ENCODE peak calls at places on chromosomes 3 and 15, in eight cellular contexts. One of them, this sample, is unnamed.

GRCh38 chr3:184740509-184741258 is 28.8 kb upstream of the MAGEF1 start:
- DNase-seq in IMR-90: peak; percentile 69
- DNase-seq in fibroblast of pulmonary artery: peak; percentile 42
- DNase-seq in EL: peak; percentile 60
- DNase-seq in 8988T: no peak
- DNase-seq in MCF 10A: peak; percentile 96
- DNase-seq in GM10248: no peak
- DNase-seq in B cell: no peak
- DNase-seq in this sample: peak; percentile 16

GRCh38 chr3:186320862-186321568 is 41.0 kb downstream of the DGKG start:
- DNase-seq in IMR-90: peak; percentile 13
- DNase-seq in fibroblast of pulmonary artery: no peak
- DNase-seq in EL: peak; percentile 83
- DNase-seq in 8988T: no peak
- DNase-seq in MCF 10A: peak; percentile 46
- DNase-seq in GM10248: no peak
- DNase-seq in B cell: no peak
- DNase-seq in this sample: no peak

GRCh38 chr15:67914537-67915373 is 74.9 kb upstream of the RNU6-1 start:
- DNase-seq in IMR-90: peak; percentile 28
- DNase-seq in fibroblast of pulmonary artery: peak; percentile 47
- DNase-seq in EL: no peak
- DNase-seq in 8988T: no peak
- DNase-seq in MCF 10A: no peak
- DNase-seq in GM10248: no peak
- DNase-seq in B cell: no peak
- DNase-seq in this sample: peak; percentile 16

GRCh38 chr15:69060744-69061143 is 46.2 kb downstream of the NOX5 start:
- DNase-seq in IMR-90: no peak
- DNase-seq in fibroblast of pulmonary artery: no peak
- DNase-seq in EL: no peak
- DNase-seq in 8988T: no peak
- DNase-seq in MCF 10A: no peak
- DNase-seq in GM10248: peak; percentile 25
- DNase-seq in B cell: peak; percentile 38
- DNase-seq in this sample: no peak

GRCh38 chr15:31442203-31443090 is 115.8 kb downstream of the KLF13 start:
- DNase-seq in IMR-90: peak; percentile 95
- DNase-seq in fibroblast of pulmonary artery: peak; percentile 86
- DNase-seq in EL: peak; percentile 91
- DNase-seq in 8988T: peak; percentile 47
- DNase-seq in MCF 10A: peak; percentile 39
- DNase-seq in GM10248: no peak
- DNase-seq in B cell: no peak
- DNase-seq in this sample: peak; percentile 92

GRCh38 chr3:130604806-130605205 is 87.8 kb downstream of the COL6A6 start:
- DNase-seq in IMR-90: no peak
- DNase-seq in fibroblast of pulmonary artery: no peak
- DNase-seq in EL: no peak
- DNase-seq in 8988T: no peak
- DNase-seq in MCF 10A: no peak
- DNase-seq in GM10248: no peak
- DNase-seq in B cell: no peak
- DNase-seq in this sample: no peak

GRCh38 chr3:67595424-67595823 is 59.0 kb downstream of the SUCLG2 start:
- DNase-seq in IMR-90: no peak
- DNase-seq in fibroblast of pulmonary artery: no peak
- DNase-seq in EL: no peak
- DNase-seq in 8988T: no peak
- DNase-seq in MCF 10A: no peak
- DNase-seq in GM10248: no peak
- DNase-seq in B cell: no peak
- DNase-seq in this sample: no peak

GRCh38 chr3:112061152-112061551 is 25.0 kb upstream of the C3orf52 start:
- DNase-seq in IMR-90: peak; percentile 68
- DNase-seq in fibroblast of pulmonary artery: peak; percentile 60
- DNase-seq in EL: peak; percentile 74
- DNase-seq in 8988T: no peak
- DNase-seq in MCF 10A: no peak
- DNase-seq in GM10248: no peak
- DNase-seq in B cell: no peak
- DNase-seq in this sample: peak; percentile 48

GRCh38 chr3:4977889-4978258 is 1.4 kb upstream of the BHLHE40 start:
- DNase-seq in IMR-90: no peak
- DNase-seq in fibroblast of pulmonary artery: no peak
- DNase-seq in EL: no peak
- DNase-seq in 8988T: no peak
- DNase-seq in MCF 10A: peak; percentile 72
- DNase-seq in GM10248: no peak
- DNase-seq in B cell: no peak
- DNase-seq in this sample: no peak

GRCh38 chr3:66931699-66932098 is 66.4 kb upstream of the KBTBD8 start:
- DNase-seq in IMR-90: no peak
- DNase-seq in fibroblast of pulmonary artery: no peak
- DNase-seq in EL: no peak
- DNase-seq in 8988T: no peak
- DNase-seq in MCF 10A: no peak
- DNase-seq in GM10248: no peak
- DNase-seq in B cell: no peak
- DNase-seq in this sample: no peak

GRCh38 chr3:67783281-67784250 is 129.2 kb upstream of the SUCLG2 start:
- DNase-seq in IMR-90: peak; percentile 59
- DNase-seq in fibroblast of pulmonary artery: no peak
- DNase-seq in EL: peak; percentile 41
- DNase-seq in 8988T: no peak
- DNase-seq in MCF 10A: no peak
- DNase-seq in GM10248: no peak
- DNase-seq in B cell: no peak
- DNase-seq in this sample: no peak

GRCh38 chr3:60854762-60855161 is 396.5 kb downstream of the FHIT start:
- DNase-seq in IMR-90: no peak
- DNase-seq in fibroblast of pulmonary artery: no peak
- DNase-seq in EL: no peak
- DNase-seq in 8988T: no peak
- DNase-seq in MCF 10A: no peak
- DNase-seq in GM10248: no peak
- DNase-seq in B cell: no peak
- DNase-seq in this sample: no peak

GRCh38 chr15:31034152-31034551 is 42.7 kb upstream of the MTMR10 start:
- DNase-seq in IMR-90: peak; percentile 48
- DNase-seq in fibroblast of pulmonary artery: no peak
- DNase-seq in EL: no peak
- DNase-seq in 8988T: no peak
- DNase-seq in MCF 10A: no peak
- DNase-seq in GM10248: no peak
- DNase-seq in B cell: no peak
- DNase-seq in this sample: no peak

GRCh38 chr15:70081612-70082011 is 16.1 kb downstream of the TLE3 start:
- DNase-seq in IMR-90: no peak
- DNase-seq in fibroblast of pulmonary artery: no peak
- DNase-seq in EL: no peak
- DNase-seq in 8988T: no peak
- DNase-seq in MCF 10A: no peak
- DNase-seq in GM10248: no peak
- DNase-seq in B cell: no peak
- DNase-seq in this sample: no peak

GRCh38 chr3:127732303-127732702 is 59.6 kb downstream of the ABTB1 start:
- DNase-seq in IMR-90: no peak
- DNase-seq in fibroblast of pulmonary artery: no peak
- DNase-seq in EL: no peak
- DNase-seq in 8988T: no peak
- DNase-seq in MCF 10A: no peak
- DNase-seq in GM10248: no peak
- DNase-seq in B cell: no peak
- DNase-seq in this sample: no peak

GRCh38 chr3:115986555-115987207 is 363.4 kb downstream of the GAP43 start:
- DNase-seq in IMR-90: peak; percentile 34
- DNase-seq in fibroblast of pulmonary artery: peak; percentile 51
- DNase-seq in EL: peak; percentile 60
- DNase-seq in 8988T: peak; percentile 10
- DNase-seq in MCF 10A: peak; percentile 57
- DNase-seq in GM10248: no peak
- DNase-seq in B cell: no peak
- DNase-seq in this sample: peak; percentile 48

GRCh38 chr3:61561374-61562041 is at the start of gene PTPRG:
- DNase-seq in IMR-90: peak; percentile 94
- DNase-seq in fibroblast of pulmonary artery: peak; percentile 95
- DNase-seq in EL: peak; percentile 94
- DNase-seq in 8988T: peak; percentile 88
- DNase-seq in MCF 10A: peak; percentile 94
- DNase-seq in GM10248: peak; percentile 51
- DNase-seq in B cell: peak; percentile 36
- DNase-seq in this sample: peak; percentile 87

GRCh38 chr3:150114873-150115570 is 144.3 kb upstream of the PFN2 start:
- DNase-seq in IMR-90: peak; percentile 79
- DNase-seq in fibroblast of pulmonary artery: no peak
- DNase-seq in EL: peak; percentile 61
- DNase-seq in 8988T: no peak
- DNase-seq in MCF 10A: peak; percentile 16
- DNase-seq in GM10248: peak; percentile 35
- DNase-seq in B cell: no peak
- DNase-seq in this sample: peak; percentile 23

GRCh38 chr3:97612632-97613031 is 151.9 kb upstream of the ARL6 start:
- DNase-seq in IMR-90: no peak
- DNase-seq in fibroblast of pulmonary artery: no peak
- DNase-seq in EL: no peak
- DNase-seq in 8988T: no peak
- DNase-seq in MCF 10A: no peak
- DNase-seq in GM10248: no peak
- DNase-seq in B cell: no peak
- DNase-seq in this sample: no peak

GRCh38 chr3:44309500-44309899 is 29.1 kb upstream of the TCAIM start:
- DNase-seq in IMR-90: no peak
- DNase-seq in fibroblast of pulmonary artery: no peak
- DNase-seq in EL: no peak
- DNase-seq in 8988T: no peak
- DNase-seq in MCF 10A: no peak
- DNase-seq in GM10248: no peak
- DNase-seq in B cell: no peak
- DNase-seq in this sample: no peak

GRCh38 chr3:47984089-47984759 is 32.0 kb downstream of the MAP4 start:
- DNase-seq in IMR-90: peak; percentile 85
- DNase-seq in fibroblast of pulmonary artery: peak; percentile 72
- DNase-seq in EL: peak; percentile 92
- DNase-seq in 8988T: no peak
- DNase-seq in MCF 10A: peak; percentile 60
- DNase-seq in GM10248: no peak
- DNase-seq in B cell: no peak
- DNase-seq in this sample: peak; percentile 73

GRCh38 chr3:141530133-141530768 is 43.4 kb downstream of the RASA2 start:
- DNase-seq in IMR-90: peak; percentile 81
- DNase-seq in fibroblast of pulmonary artery: peak; percentile 79
- DNase-seq in EL: peak; percentile 82
- DNase-seq in 8988T: no peak
- DNase-seq in MCF 10A: peak; percentile 88
- DNase-seq in GM10248: no peak
- DNase-seq in B cell: no peak
- DNase-seq in this sample: no peak

GRCh38 chr3:143875566-143875965 is 27.3 kb upstream of the SLC9A9 start:
- DNase-seq in IMR-90: no peak
- DNase-seq in fibroblast of pulmonary artery: peak; percentile 69
- DNase-seq in EL: no peak
- DNase-seq in 8988T: no peak
- DNase-seq in MCF 10A: no peak
- DNase-seq in GM10248: no peak
- DNase-seq in B cell: no peak
- DNase-seq in this sample: no peak

GRCh38 chr3:165196577-165197561 is 685 bp upstream of the SLITRK3 start:
- DNase-seq in IMR-90: no peak
- DNase-seq in fibroblast of pulmonary artery: no peak
- DNase-seq in EL: no peak
- DNase-seq in 8988T: no peak
- DNase-seq in MCF 10A: no peak
- DNase-seq in GM10248: peak; percentile 16
- DNase-seq in B cell: no peak
- DNase-seq in this sample: no peak

GRCh38 chr15:57357796-57358195 is 18.5 kb upstream of the CGNL1 start:
- DNase-seq in IMR-90: no peak
- DNase-seq in fibroblast of pulmonary artery: no peak
- DNase-seq in EL: no peak
- DNase-seq in 8988T: no peak
- DNase-seq in MCF 10A: no peak
- DNase-seq in GM10248: no peak
- DNase-seq in B cell: no peak
- DNase-seq in this sample: no peak

GRCh38 chr3:183428140-183429023 is at the start of gene MCF2L2:
- DNase-seq in IMR-90: peak; percentile 15
- DNase-seq in fibroblast of pulmonary artery: peak; percentile 41
- DNase-seq in EL: peak; percentile 52
- DNase-seq in 8988T: peak; percentile 90
- DNase-seq in MCF 10A: peak; percentile 40
- DNase-seq in GM10248: peak; percentile 86
- DNase-seq in B cell: peak; percentile 75
- DNase-seq in this sample: peak; percentile 6

GRCh38 chr15:65723786-65724354 is 68.2 kb downstream of the DENND4A start:
- DNase-seq in IMR-90: no peak
- DNase-seq in fibroblast of pulmonary artery: no peak
- DNase-seq in EL: no peak
- DNase-seq in 8988T: no peak
- DNase-seq in MCF 10A: no peak
- DNase-seq in GM10248: no peak
- DNase-seq in B cell: no peak
- DNase-seq in this sample: no peak

GRCh38 chr3:141914311-141914710 is 37.9 kb downstream of the ATP1B3 start:
- DNase-seq in IMR-90: peak; percentile 23
- DNase-seq in fibroblast of pulmonary artery: no peak
- DNase-seq in EL: no peak
- DNase-seq in 8988T: no peak
- DNase-seq in MCF 10A: no peak
- DNase-seq in GM10248: no peak
- DNase-seq in B cell: no peak
- DNase-seq in this sample: no peak

GRCh38 chr15:69719527-69719926 is 266.9 kb downstream of the RPLP1 start:
- DNase-seq in IMR-90: no peak
- DNase-seq in fibroblast of pulmonary artery: peak; percentile 50
- DNase-seq in EL: no peak
- DNase-seq in 8988T: no peak
- DNase-seq in MCF 10A: no peak
- DNase-seq in GM10248: peak; percentile 31
- DNase-seq in B cell: peak; percentile 38
- DNase-seq in this sample: no peak